ENCODE peak calls at places on chromosomes 4 and X, in six cellular contexts. F, S, Y, R, G and E are unnamed samples.

GRCh38 chr4:13920901-13921300 is 293.4 kb upstream of the BOD1L1 start:
- DNase-seq in F (peak), G (no peak), S (no peak), R (no peak), Y (peak), E (no peak)

GRCh38 chr4:183130328-183131155 is 31.5 kb downstream of the WWC2 start:
- DNase-seq in S (no peak), F (no peak), G (peak), R (no peak), Y (peak), E (peak)

GRCh38 chr4:160423879-160424451 is 1321.1 kb downstream of the RAPGEF2 start:
- DNase-seq in S (no peak), Y (no peak), R (no peak), G (no peak), F (no peak), E (no peak)

GRCh38 chr4:8779371-8779988 is 92.2 kb downstream of the HMX1 start:
- DNase-seq in F (no peak), G (no peak), R (no peak), Y (no peak), S (no peak), E (no peak)

GRCh38 chr4:2007804-2008670 is 737 bp downstream of the NELFA start:
- DNase-seq in R (peak), F (no peak), S (no peak), Y (peak), G (no peak), E (no peak)

GRCh38 chr4:24497221-24497620 is 87.1 kb downstream of the DHX15 start:
- DNase-seq in F (no peak), S (no peak), G (no peak), R (no peak), Y (no peak), E (no peak)

GRCh38 chr4:95289028-95289634 is 259.6 kb downstream of the UNC5C start:
- DNase-seq in Y (no peak), F (no peak), S (no peak), G (no peak), R (no peak), E (no peak)

GRCh38 chr4:120591038-120591437 is 331.5 kb downstream of the PRDM5 start:
- DNase-seq in F (no peak), Y (no peak), G (no peak), R (no peak), S (no peak), E (no peak)

GRCh38 chr4:185128272-185129119 is 14.6 kb upstream of the SLC25A4 start:
- DNase-seq in R (peak), F (no peak), Y (peak), S (no peak), G (peak), E (peak)

GRCh38 chr4:176387571-176387970 is 67.8 kb downstream of the SPCS3 start:
- DNase-seq in S (no peak), F (no peak), Y (peak), R (no peak), G (no peak), E (no peak)

GRCh38 chr4:8709729-8710360 is 117.3 kb downstream of the CPZ start:
- DNase-seq in G (no peak), R (peak), F (no peak), S (no peak), Y (no peak), E (no peak)

GRCh38 chrX:38312436-38312835 is 14.9 kb downstream of the RPGR start:
- DNase-seq in Y (peak), G (no peak), S (no peak), F (peak), R (no peak), E (no peak)

GRCh38 chrX:153245288-153245731 is 66.2 kb downstream of the MAGEA1 start:
- DNase-seq in F (no peak), S (no peak), G (no peak), Y (peak), R (no peak), E (no peak)

GRCh38 chr4:56410247-56410646 is 23.0 kb upstream of the AASDH start:
- DNase-seq in S (no peak), F (peak), G (peak), Y (peak), R (no peak), E (peak)

GRCh38 chr4:40962551-40963185 is 212.9 kb downstream of the NSUN7 start:
- DNase-seq in R (no peak), Y (no peak), S (no peak), G (no peak), F (no peak), E (no peak)

GRCh38 chr4:6621556-6621927 is 18.9 kb upstream of the MRFAP1 start:
- DNase-seq in R (no peak), G (no peak), Y (no peak), F (no peak), S (no peak), E (no peak)

GRCh38 chr4:156503119-156503518 is 468.5 kb downstream of the PDGFC start:
- DNase-seq in S (no peak), G (no peak), F (no peak), R (no peak), Y (no peak), E (no peak)

GRCh38 chrX:106894978-106895452 is 8.1 kb downstream of the RIPPLY1 start:
- DNase-seq in S (no peak), G (no peak), R (no peak), Y (peak), F (peak), E (no peak)

GRCh38 chrX:57329008-57329407 is 42.5 kb downstream of the FAAH2 start:
- DNase-seq in F (no peak), R (no peak), G (no peak), S (no peak), Y (no peak), E (no peak)

GRCh38 chrX:134237363-134237702 is 351 bp downstream of the CCDC160 start:
- DNase-seq in Y (no peak), F (no peak), R (peak), G (no peak), S (no peak), E (peak)

GRCh38 chrX:46029777-46030176 is 515.4 kb downstream of the ZNF674 start:
- DNase-seq in S (no peak), Y (no peak), R (no peak), G (peak), F (no peak), E (no peak)

GRCh38 chrX:2654436-2655340 is 36.4 kb upstream of the CD99 start:
- DNase-seq in G (no peak), S (no peak), F (no peak), R (no peak), Y (no peak), E (no peak)

GRCh38 chrX:40434947-40435346 is 145.8 kb upstream of the ATP6AP2 start:
- DNase-seq in Y (peak), G (peak), R (peak), F (no peak), S (no peak), E (no peak)

GRCh38 chr4:158079661-158080060 is 93.2 kb downstream of the GASK1B start:
- DNase-seq in S (no peak), Y (no peak), R (no peak), F (peak), G (no peak), E (no peak)